ENCODE peak calls at places on chromosome 13, in six cellular contexts. D is lower leg skin, N is ovary, A is HCT116, M is foreskin fibroblast, Q is esophagus squamous epithelium. Z is an unnamed sample.
A peak's percentile ranks its signal among the peaks of the same experiment; 100 is the strongest.

GRCh38 chr13:50208826-50209335 is 193.6 kb downstream of the KCNRG start:
- DNase-seq in N (no peak), D (peak; percentile 20), Q (no peak), A (no peak), M (peak; percentile 84), Z (no peak)

GRCh38 chr13:109211616-109212015 is 574.8 kb downstream of the IRS2 start:
- DNase-seq in D (no peak), A (peak; percentile 87), M (peak; percentile 85), Q (no peak), N (no peak), Z (no peak)

GRCh38 chr13:62119739-62120700 is 704.4 kb upstream of the PCDH20 start:
- DNase-seq in D (no peak), N (no peak), Q (no peak), M (peak; percentile 3), A (peak; percentile 10), Z (no peak)

GRCh38 chr13:26075498-26075897 is 23.7 kb upstream of the SHISA2 start:
- DNase-seq in N (no peak), Q (no peak), A (no peak), D (no peak), M (peak; percentile 13), Z (no peak)

GRCh38 chr13:46168341-46168740 is 13.6 kb downstream of the LCP1 start:
- DNase-seq in M (peak; percentile 55), A (no peak), Q (no peak), N (peak; percentile 24), D (peak; percentile 66), Z (peak; percentile 74)

GRCh38 chr13:80074143-80074752 is 266.7 kb downstream of the SPRY2 start:
- DNase-seq in N (no peak), A (no peak), Q (no peak), M (no peak), D (no peak), Z (no peak)

GRCh38 chr13:110965038-110965754 is 50.3 kb upstream of the ANKRD10 start:
- DNase-seq in Q (no peak), N (no peak), M (peak; percentile 86), A (peak; percentile 99), D (no peak), Z (peak; percentile 64)

GRCh38 chr13:46210362-46211083 is 1.2 kb upstream of the LRRC63 start:
- DNase-seq in A (no peak), N (no peak), M (no peak), D (no peak), Q (no peak), Z (no peak)

GRCh38 chr13:106882222-106882621 is 314.3 kb upstream of the ARGLU1 start:
- DNase-seq in A (no peak), N (no peak), D (no peak), M (no peak), Q (no peak), Z (no peak)

GRCh38 chr13:34469212-34469983 is 472.7 kb upstream of the NBEA start:
- DNase-seq in A (no peak), D (no peak), Q (no peak), M (peak; percentile 8), N (no peak), Z (no peak)

GRCh38 chr13:36475468-36475867 is 43.2 kb downstream of the CCNA1 start:
- DNase-seq in N (no peak), M (peak; percentile 29), D (no peak), A (no peak), Q (no peak), Z (no peak)

GRCh38 chr13:90272356-90272755 is 1075.1 kb upstream of the MIR17HG start:
- DNase-seq in M (no peak), Q (no peak), A (no peak), D (no peak), N (no peak), Z (no peak)

GRCh38 chr13:33057019-33057785 is 41.0 kb downstream of the KL start:
- DNase-seq in N (no peak), M (peak; percentile 37), D (peak; percentile 29), Q (no peak), A (no peak), Z (no peak)

GRCh38 chr13:107942030-107942617 is 273.2 kb downstream of the LIG4 start:
- DNase-seq in A (no peak), Q (no peak), N (no peak), D (no peak), M (no peak), Z (no peak)

GRCh38 chr13:66689037-66689619 is 541.0 kb downstream of the PCDH9 start:
- DNase-seq in D (no peak), M (no peak), N (no peak), Q (no peak), A (no peak), Z (no peak)

GRCh38 chr13:66691149-66691548 is 539.0 kb downstream of the PCDH9 start:
- DNase-seq in Q (no peak), D (no peak), M (no peak), N (no peak), A (no peak), Z (no peak)

GRCh38 chr13:66693656-66694055 is 536.5 kb downstream of the PCDH9 start:
- DNase-seq in A (no peak), D (no peak), Q (no peak), M (no peak), N (no peak), Z (no peak)

GRCh38 chr13:66689628-66690027 is 540.5 kb downstream of the PCDH9 start:
- DNase-seq in M (peak; percentile 53), N (no peak), D (no peak), Q (no peak), A (no peak), Z (no peak)
- TF ChIP-seq CTCF in M (peak; percentile 28), N (no peak), D (no peak), Q (no peak), A (no peak), Z (no peak)

GRCh38 chr13:21852043-21852442 is 181.2 kb downstream of the FGF9 start:
- DNase-seq in M (no peak), D (no peak), Q (no peak), N (no peak), A (no peak), Z (no peak)

GRCh38 chr13:21850013-21851006 is 179.4 kb downstream of the FGF9 start:
- DNase-seq in Q (no peak), M (no peak), D (no peak), N (no peak), A (no peak), Z (no peak)

GRCh38 chr13:21853779-21854178 is 182.9 kb downstream of the FGF9 start:
- DNase-seq in A (no peak), Q (no peak), M (no peak), D (no peak), N (no peak), Z (no peak)

GRCh38 chr13:21846605-21847004 is 175.7 kb downstream of the FGF9 start:
- DNase-seq in A (no peak), D (no peak), N (no peak), M (no peak), Q (no peak), Z (no peak)

DNA sequence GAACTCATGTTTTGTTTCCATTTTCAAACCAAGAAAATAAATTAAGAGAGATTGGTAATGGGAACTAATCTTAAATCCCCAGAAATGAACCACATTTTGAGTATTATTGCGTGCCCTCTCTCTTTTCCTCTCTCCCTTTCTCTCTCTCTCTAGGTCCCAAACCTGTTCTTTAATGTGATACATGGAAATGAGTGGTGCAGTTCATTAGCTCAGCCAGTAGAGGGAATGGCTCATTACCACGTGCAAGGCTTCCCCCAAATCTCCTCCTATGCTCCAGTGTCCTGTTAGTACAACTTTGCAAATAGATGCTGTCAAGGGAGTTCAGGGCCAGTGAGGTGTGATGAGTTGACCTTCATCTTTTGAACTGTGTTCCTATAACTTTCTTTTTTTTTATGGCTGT is 178.4 kb downstream of the FGF9 start:
- DNase-seq in Q (no peak), D (no peak), M (no peak), N (no peak), A (peak; percentile 40), Z (peak; percentile 22)
- TF ChIP-seq CTCF in Q (peak; percentile 48), D (no peak), M (peak; percentile 29), N (no peak), A (peak; percentile 69), Z (peak; percentile 50)

GRCh38 chr13:28120317-28120716 is 18.0 kb upstream of the PAN3 start:
- DNase-seq in N (no peak), Q (no peak), D (no peak), A (no peak), M (no peak), Z (no peak)
- TF ChIP-seq CTCF in N (no peak), Q (no peak), D (no peak), A (no peak), M (no peak), Z (no peak)

GRCh38 chr13:88602786-88603777 is 931.9 kb downstream of the SLITRK5 start:
- DNase-seq in D (no peak), M (no peak), N (no peak), A (no peak), Q (no peak), Z (no peak)
- TF ChIP-seq CTCF in D (no peak), M (no peak), N (no peak), A (no peak), Q (no peak), Z (no peak)

GRCh38 chr13:96104516-96104915 is 14.6 kb downstream of the HS6ST3 start:
- DNase-seq in Q (no peak), D (no peak), M (no peak), N (no peak), A (no peak), Z (no peak)

GRCh38 chr13:96112936-96113335 is 23.0 kb downstream of the HS6ST3 start:
- DNase-seq in Q (no peak), A (no peak), D (no peak), N (no peak), M (no peak), Z (no peak)

DNA sequence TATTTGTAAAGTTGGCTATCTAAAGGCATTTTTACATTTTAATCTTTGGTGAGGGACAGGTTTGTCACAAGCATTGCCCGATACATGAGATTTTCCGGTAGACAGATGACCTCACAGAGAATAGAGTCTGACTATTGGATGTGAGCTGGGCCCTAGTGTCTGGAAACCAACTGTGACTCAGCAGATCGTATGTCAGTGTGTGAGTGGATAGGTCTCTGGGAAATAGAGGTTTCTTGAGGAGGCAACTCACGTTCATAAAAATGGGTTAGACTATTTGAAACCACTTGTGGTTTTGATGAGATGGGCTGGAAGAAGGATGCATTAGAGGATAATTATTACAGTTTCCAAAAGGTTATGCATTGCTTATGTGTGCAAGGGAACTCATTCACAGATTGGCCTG is 19.2 kb downstream of the HS6ST3 start:
- DNase-seq in M (no peak), Q (no peak), N (no peak), A (no peak), D (no peak), Z (no peak)
- TF ChIP-seq CTCF in M (no peak), Q (no peak), N (no peak), A (no peak), D (no peak), Z (no peak)